ENCODE peak calls at places on chromosomes 12 and 14, in nine cellular contexts. C is AG04450, M is HEK293T, J is foreskin fibroblast, O is renal cortical epithelial cell, B is amniotic stem cell, Z is heart left ventricle, K is neural crest cell, G is AG10803. Y is an unnamed sample.

GRCh38 chr14:89013098-89013504 is 188.7 kb downstream of the TTC8 start:
- DNase-seq in C (no peak), M (peak), J (peak), O (peak), B (no peak), Z (no peak), K (no peak), G (no peak), Y (peak)

GRCh38 chr12:4991373-4991772 is 52.3 kb upstream of the KCNA5 start:
- DNase-seq in C (no peak), M (no peak), J (no peak), O (no peak), B (no peak), Z (no peak), K (no peak), G (no peak), Y (no peak)

GRCh38 chr14:89616425-89617141 is 199.6 kb upstream of the FOXN3 start:
- DNase-seq in C (no peak), M (no peak), J (no peak), O (peak), B (no peak), Z (no peak), K (no peak), G (peak), Y (no peak)

GRCh38 chr12:49131051-49131972 is at the start of gene TUBA1B:
- DNase-seq in C (peak), M (peak), J (peak), O (peak), B (peak), Z (peak), K (peak), G (peak), Y (peak)

GRCh38 chr12:47033081-47033480 is 46.3 kb upstream of the PCED1B start:
- DNase-seq in C (no peak), M (no peak), J (no peak), O (peak), B (no peak), Z (no peak), K (no peak), G (peak), Y (no peak)

GRCh38 chr12:69966409-69966808 is 141.4 kb downstream of the MYRFL start:
- DNase-seq in C (no peak), M (no peak), J (no peak), O (peak), B (no peak), Z (no peak), K (no peak), G (peak), Y (no peak)

GRCh38 chr14:106134901-106135300 is 608.5 kb downstream of the TMEM121 start:
- DNase-seq in C (no peak), M (no peak), J (no peak), O (no peak), B (no peak), Z (no peak), K (no peak), G (no peak), Y (no peak)

GRCh38 chr12:74903522-74903921 is 306.1 kb downstream of the KCNC2 start:
- DNase-seq in C (no peak), M (peak), J (no peak), O (peak), B (no peak), Z (no peak), K (no peak), G (no peak), Y (no peak)

GRCh38 chr12:49105504-49106120 is 5.0 kb downstream of the LMBR1L start:
- DNase-seq in C (no peak), M (no peak), J (no peak), O (no peak), B (no peak), Z (no peak), K (no peak), G (peak), Y (no peak)

GRCh38 chr14:69559581-69560011 is 15.1 kb downstream of the CCDC177 start:
- DNase-seq in C (no peak), M (no peak), J (no peak), O (no peak), B (no peak), Z (no peak), K (peak), G (no peak), Y (no peak)

GRCh38 chr12:2559931-2560715 is 234.6 kb upstream of the FKBP4 start:
- DNase-seq in C (no peak), M (no peak), J (no peak), O (no peak), B (no peak), Z (no peak), K (no peak), G (no peak), Y (no peak)

GRCh38 chr14:61523751-61524150 is 171.6 kb upstream of the HIF1A start:
- DNase-seq in C (no peak), M (no peak), J (no peak), O (no peak), B (no peak), Z (no peak), K (no peak), G (no peak), Y (no peak)

GRCh38 chr12:19045421-19045820 is 84.1 kb upstream of the PLEKHA5 start:
- DNase-seq in C (no peak), M (no peak), J (no peak), O (peak), B (no peak), Z (no peak), K (no peak), G (no peak), Y (no peak)

GRCh38 chr14:69012251-69012953 is 33.3 kb upstream of the ACTN1 start:
- DNase-seq in C (no peak), M (no peak), J (no peak), O (peak), B (no peak), Z (no peak), K (no peak), G (peak), Y (no peak)

GRCh38 chr14:96081767-96082400 is 42.7 kb downstream of the C14orf132 start:
- DNase-seq in C (no peak), M (no peak), J (no peak), O (no peak), B (no peak), Z (no peak), K (no peak), G (no peak), Y (no peak)

GRCh38 chr12:75120202-75120774 is 89.4 kb downstream of the KCNC2 start:
- DNase-seq in C (no peak), M (no peak), J (no peak), O (peak), B (no peak), Z (no peak), K (no peak), G (peak), Y (no peak)

GRCh38 chr14:44529026-44529425 is 21.9 kb upstream of the FSCB start:
- DNase-seq in C (no peak), M (no peak), J (no peak), O (no peak), B (no peak), Z (no peak), K (no peak), G (no peak), Y (no peak)

GRCh38 chr12:2405039-2405438 is 352.3 kb downstream of the CACNA1C start:
- DNase-seq in C (no peak), M (no peak), J (no peak), O (no peak), B (no peak), Z (no peak), K (no peak), G (no peak), Y (no peak)

GRCh38 chr12:47954467-47955045 is 8.8 kb upstream of the TMEM106C start:
- DNase-seq in C (no peak), M (no peak), J (no peak), O (no peak), B (no peak), Z (no peak), K (no peak), G (no peak), Y (no peak)

GRCh38 chr12:112686373-112686772 is 105.2 kb upstream of the RPH3A start:
- DNase-seq in C (no peak), M (no peak), J (peak), O (peak), B (no peak), Z (no peak), K (no peak), G (no peak), Y (no peak)

GRCh38 chr14:92340938-92341337 is 18.0 kb downstream of the SLC24A4 start:
- DNase-seq in C (no peak), M (no peak), J (no peak), O (no peak), B (no peak), Z (no peak), K (no peak), G (no peak), Y (no peak)

GRCh38 chr12:69880566-69880965 is 55.5 kb downstream of the MYRFL start:
- DNase-seq in C (no peak), M (no peak), J (peak), O (no peak), B (no peak), Z (no peak), K (no peak), G (peak), Y (no peak)

GRCh38 chr14:87888136-87888999 is 104.6 kb downstream of the GALC start:
- DNase-seq in C (no peak), M (peak), J (no peak), O (no peak), B (no peak), Z (no peak), K (no peak), G (no peak), Y (peak)

GRCh38 chr12:63276537-63277365 is 125.8 kb upstream of the AVPR1A start:
- DNase-seq in C (no peak), M (peak), J (no peak), O (peak), B (no peak), Z (no peak), K (peak), G (peak), Y (peak)

GRCh38 chr14:33070474-33070873 is 131.8 kb downstream of the NPAS3 start:
- DNase-seq in C (no peak), M (no peak), J (no peak), O (no peak), B (no peak), Z (no peak), K (no peak), G (no peak), Y (no peak)

Y was measured in NCI-H460.